ENCODE peak calls at places on chromosomes 16 and 17, in eight cellular contexts. I is fibroblast of lung, V is retinal pigment epithelial cell, A is NCI-H2227 treated with DMSO at 0.1 percent for 48 hours, G is NCI-H774, Z is stomach, R is NCI-H2081, K is NCI-H1436. C is an unnamed sample.

GRCh38 chr17:57380055-57380356 is 123.7 kb downstream of the MSI2 start:
- DNase-seq in A (no peak), R (no peak), I (no peak), G (no peak), V (no peak), Z (no peak), K (no peak), C (no peak)

GRCh38 chr16:69435977-69436729 is 11.7 kb downstream of the CYB5B start:
- DNase-seq in V (no peak), R (peak; percentile 63), I (no peak), Z (peak; percentile 43), G (no peak), A (peak; percentile 19), K (no peak), C (no peak)

GRCh38 chr17:5912927-5913565 is 157.1 kb upstream of the WSCD1 start:
- DNase-seq in R (peak; percentile 67), V (no peak), Z (no peak), A (no peak), K (peak; percentile 48), I (no peak), G (no peak), C (no peak)

GRCh38 chr17:41785091-41785875 is 1.2 kb downstream of the JUP start:
- DNase-seq in G (no peak), V (no peak), I (no peak), Z (no peak), R (no peak), A (no peak), K (no peak), C (no peak)

GRCh38 chr16:82954224-82954929 is 327.6 kb downstream of the CDH13 start:
- DNase-seq in Z (no peak), A (no peak), K (no peak), I (peak; percentile 48), G (no peak), R (no peak), V (no peak), C (no peak)

GRCh38 chr16:55021595-55022475 is 91.2 kb downstream of the IRX5 start:
- DNase-seq in Z (no peak), I (no peak), V (no peak), R (no peak), K (no peak), A (no peak), G (no peak), C (no peak)

GRCh38 chr16:30615358-30616076 is 5.3 kb upstream of the ZNF689 start:
- DNase-seq in Z (peak; percentile 79), A (no peak), R (peak; percentile 83), G (peak; percentile 51), V (no peak), K (no peak), I (peak; percentile 28), C (no peak)

GRCh38 chr17:47119746-47120520 is 69.2 kb downstream of the CDC27 start:
- DNase-seq in K (no peak), V (no peak), Z (no peak), I (peak; percentile 7), A (no peak), R (no peak), G (no peak), C (no peak)

GRCh38 chr17:78400581-78401240 is 22.3 kb downstream of the PGS1 start:
- DNase-seq in A (no peak), K (no peak), R (no peak), Z (no peak), I (no peak), G (no peak), V (no peak), C (no peak)

GRCh38 chr16:2205967-2206313 is 686 bp downstream of the MLST8 start:
- DNase-seq in G (no peak), I (no peak), K (no peak), R (no peak), V (no peak), A (no peak), Z (no peak), C (no peak)

GRCh38 chr17:75980188-75981018 is 1.4 kb downstream of the TEN1 start:
- DNase-seq in I (no peak), V (no peak), R (no peak), A (no peak), K (no peak), Z (no peak), G (peak; percentile 9), C (no peak)

GRCh38 chr17:79747508-79748295 is 17.0 kb downstream of the ENPP7 start:
- DNase-seq in Z (no peak), I (no peak), V (no peak), A (peak; percentile 54), G (no peak), K (peak; percentile 56), R (no peak), C (no peak)

GRCh38 chr17:47719411-47720152 is 13.5 kb upstream of the TBX21 start:
- DNase-seq in K (no peak), A (no peak), G (no peak), I (peak; percentile 57), V (no peak), Z (no peak), R (no peak), C (no peak)

GRCh38 chr17:7853693-7854043 is 1.2 kb upstream of the TMEM88 start:
- DNase-seq in R (no peak), I (no peak), K (no peak), A (no peak), Z (no peak), V (no peak), G (no peak), C (no peak)

GRCh38 chr17:35892091-35892637 is 12.0 kb upstream of the CCL5 start:
- DNase-seq in V (no peak), R (no peak), K (no peak), I (no peak), G (no peak), Z (no peak), A (no peak), C (no peak)

GRCh38 chr16:87278191-87279093 is 38.8 kb downstream of the C16orf95 start:
- DNase-seq in R (peak; percentile 5), G (no peak), V (no peak), Z (peak; percentile 73), A (peak; percentile 61), I (peak; percentile 83), K (peak; percentile 6), C (peak; percentile 65)

GRCh38 chr16:66020061-66020460 is 346.4 kb upstream of the CDH5 start:
- DNase-seq in V (no peak), R (no peak), Z (no peak), I (no peak), G (no peak), K (no peak), A (no peak), C (no peak)

GRCh38 chr16:55569025-55569424 is 2.5 kb downstream of the CAPNS2 start:
- DNase-seq in Z (no peak), V (no peak), R (no peak), I (peak; percentile 36), A (no peak), G (no peak), K (no peak), C (no peak)

GRCh38 chr16:87047221-87048037 is 269.8 kb downstream of the C16orf95 start:
- DNase-seq in K (peak; percentile 4), I (peak; percentile 27), A (no peak), Z (no peak), R (no peak), G (no peak), V (no peak), C (no peak)

GRCh38 chr16:72689851-72690250 is 358.1 kb downstream of the ZFHX3 start:
- DNase-seq in A (no peak), Z (no peak), G (no peak), K (no peak), V (no peak), R (no peak), I (peak; percentile 25), C (no peak)

GRCh38 chr16:66254106-66254505 is 112.4 kb upstream of the CDH5 start:
- DNase-seq in G (no peak), K (no peak), I (no peak), V (no peak), A (no peak), Z (no peak), R (no peak), C (no peak)

GRCh38 chr17:74452027-74452840 is 14.2 kb upstream of the CD300A start:
- DNase-seq in K (no peak), I (no peak), R (no peak), Z (no peak), G (no peak), A (no peak), V (no peak), C (no peak)

GRCh38 chr17:77571141-77571540 is 387.4 kb upstream of the TNRC6C start:
- DNase-seq in Z (no peak), I (no peak), G (no peak), K (no peak), A (no peak), V (no peak), R (no peak), C (no peak)

GRCh38 chr17:1252203-1252608 is 18.0 kb upstream of the BHLHA9 start:
- DNase-seq in R (peak; percentile 94), A (peak; percentile 95), I (no peak), V (peak; percentile 55), G (peak; percentile 9), Z (no peak), K (peak; percentile 80), C (no peak)

GRCh38 chr17:72116692-72117469 is 3.9 kb upstream of the SOX9 start:
- DNase-seq in R (no peak), I (peak; percentile 52), Z (no peak), G (no peak), V (no peak), A (no peak), K (no peak), C (no peak)

GRCh38 chr17:5410594-5411272 is 8.7 kb downstream of the NUP88 start:
- DNase-seq in R (no peak), K (no peak), A (no peak), I (no peak), G (no peak), Z (no peak), V (no peak), C (no peak)

GRCh38 chr16:24645739-24646645 is 83.5 kb upstream of the TNRC6A start:
- DNase-seq in G (no peak), I (peak; percentile 100), R (no peak), V (peak; percentile 97), K (no peak), A (no peak), Z (no peak), C (peak; percentile 94)

GRCh38 chr17:6919158-6919557 is 76.7 kb upstream of the ALOX12 start:
- DNase-seq in V (no peak), R (no peak), G (no peak), Z (no peak), A (no peak), K (no peak), I (no peak), C (no peak)

GRCh38 chr17:71024172-71024571 is 854.8 kb downstream of the KCNJ2 start:
- DNase-seq in V (no peak), A (no peak), G (no peak), Z (no peak), K (no peak), I (peak; percentile 28), R (no peak), C (no peak)

GRCh38 chr17:42704495-42705494 is 22.5 kb downstream of the CNTNAP1 start:
- DNase-seq in Z (no peak), A (no peak), K (no peak), R (no peak), G (no peak), I (no peak), V (no peak), C (no peak)

GRCh38 chr17:68542698-68543463 is 30.7 kb downstream of the PRKAR1A start:
- DNase-seq in V (no peak), A (no peak), K (no peak), Z (no peak), G (no peak), I (no peak), R (no peak), C (no peak)

GRCh38 chr17:32723310-32723955 is 153.5 kb downstream of the MYO1D start:
- DNase-seq in K (no peak), G (no peak), A (no peak), V (no peak), Z (no peak), R (no peak), I (peak; percentile 8), C (no peak)

GRCh38 chr17:33112763-33113162 is 121.1 kb downstream of the SPACA3 start:
- DNase-seq in A (no peak), K (no peak), I (peak; percentile 2), R (no peak), Z (no peak), V (peak; percentile 44), G (no peak), C (no peak)

GRCh38 chr17:31566992-31567373 is 175.5 kb downstream of the RAB11FIP4 start:
- DNase-seq in I (no peak), A (no peak), R (no peak), V (no peak), K (no peak), G (no peak), Z (no peak), C (no peak)